ENCODE peak calls at places on chromosome 13, in six cellular contexts. F is aorta; N is CD4-positive, CD25-positive, alpha-beta regulatory T cell; T is activated CD4-positive, alpha-beta T cell treated with anti-CD3 and anti-CD28 coated beads for 4 hours; L is cerebellar nuclear complex; C is fibroblast of pulmonary artery. X is an unnamed sample.

GRCh38 chr13:111957913-111958450 is 109.0 kb upstream of the SOX1 start:
- DNase-seq in C (no peak), N (no peak), L (no peak), T (no peak), F (no peak), X (no peak)

GRCh38 chr13:71156550-71156949 is 710.5 kb downstream of the DACH1 start:
- DNase-seq in C (no peak), F (no peak), T (no peak), L (no peak), N (no peak), X (no peak)

GRCh38 chr13:23723463-23723862 is 153.3 kb downstream of the TNFRSF19 start:
- DNase-seq in L (no peak), N (no peak), F (no peak), C (peak), T (no peak), X (no peak)

GRCh38 chr13:107367258-107367657 is 799.3 kb upstream of the ARGLU1 start:
- DNase-seq in T (no peak), F (no peak), N (no peak), C (peak), L (no peak), X (peak)

GRCh38 chr13:51978836-51979556 is 32.3 kb downstream of the ATP7B start:
- DNase-seq in L (no peak), C (no peak), T (no peak), F (no peak), N (no peak), X (peak)

GRCh38 chr13:29937836-29938235 is 87.4 kb upstream of the UBL3 start:
- DNase-seq in L (no peak), F (no peak), N (peak), T (peak), C (no peak), X (no peak)

GRCh38 chr13:49140910-49141611 is 79.1 kb upstream of the MLNR start:
- DNase-seq in N (peak), L (no peak), T (no peak), C (no peak), F (no peak), X (no peak)

GRCh38 chr13:43388282-43389034 is 365.1 kb downstream of the DNAJC15 start:
- DNase-seq in F (no peak), L (no peak), C (no peak), T (no peak), N (no peak), X (no peak)

GRCh38 chr13:72463561-72463960 is 263.9 kb downstream of the MZT1 start:
- DNase-seq in N (no peak), F (no peak), L (no peak), T (no peak), C (peak), X (no peak)

GRCh38 chr13:25214371-25215252 is 42.5 kb upstream of the AMER2 start:
- DNase-seq in F (no peak), L (no peak), T (no peak), N (no peak), C (peak), X (peak)

GRCh38 chr13:30925429-30925828 is 7.0 kb upstream of the TEX26 start:
- DNase-seq in N (no peak), L (no peak), C (no peak), T (no peak), F (no peak), X (no peak)

GRCh38 chr13:100394005-100394695 is 194.4 kb downstream of the GGACT start:
- DNase-seq in N (peak), C (peak), F (no peak), L (no peak), T (no peak), X (no peak)

GRCh38 chr13:95201814-95202521 is 99.3 kb downstream of the ABCC4 start:
- DNase-seq in F (no peak), T (no peak), L (no peak), C (peak), N (no peak), X (no peak)

GRCh38 chr13:109840201-109840892 is 54.0 kb upstream of the IRS2 start:
- DNase-seq in T (peak), F (no peak), L (no peak), N (peak), C (peak), X (peak)

GRCh38 chr13:24742294-24742693 is 21.7 kb upstream of the RNF17 start:
- DNase-seq in C (peak), F (no peak), T (no peak), L (no peak), N (no peak), X (no peak)

GRCh38 chr13:94586371-94586770 is 9.6 kb downstream of the TGDS start:
- DNase-seq in N (no peak), F (no peak), L (no peak), C (no peak), T (no peak), X (no peak)

GRCh38 chr13:85828094-85828684 is 29.0 kb upstream of the SLITRK6 start:
- DNase-seq in F (no peak), T (no peak), C (peak), L (no peak), N (peak), X (no peak)

GRCh38 chr13:97148894-97149293 is 73.2 kb upstream of the MBNL2 start:
- DNase-seq in F (no peak), N (no peak), T (no peak), C (peak), L (no peak), X (no peak)

GRCh38 chr13:80189889-80190597 is 150.9 kb downstream of the SPRY2 start:
- DNase-seq in C (no peak), L (no peak), T (no peak), F (no peak), N (no peak), X (no peak)

GRCh38 chr13:29210676-29211075 is 384.8 kb downstream of the SLC7A1 start:
- DNase-seq in F (no peak), L (no peak), N (no peak), T (no peak), C (no peak), X (no peak)

GRCh38 chr13:23673354-23673753 is 103.1 kb downstream of the TNFRSF19 start:
- DNase-seq in C (peak), F (no peak), T (no peak), L (no peak), N (no peak), X (peak)

GRCh38 chr13:31207630-31208549 is 8.1 kb downstream of the B3GLCT start:
- DNase-seq in L (no peak), C (peak), T (no peak), N (no peak), F (no peak), X (peak)

GRCh38 chr13:44013666-44014291 is 134.1 kb downstream of the LACC1 start:
- DNase-seq in L (no peak), T (no peak), C (peak), F (no peak), N (no peak), X (peak)

GRCh38 chr13:109745060-109745459 is 41.3 kb downstream of the IRS2 start:
- DNase-seq in L (no peak), F (no peak), N (no peak), T (no peak), C (no peak), X (no peak)

X was measured in NCI-H226.